ENCODE peak calls at places on chromosomes 16 and 17, in four cellular contexts. One of them, this sample, is unnamed.

GRCh38 chr17:42139093-42139492 is 15.7 kb downstream of the RAB5C start:
- DNase-seq in left colon: no peak
- DNase-seq in omental fat pad: no peak
- DNase-seq in CD8-positive, alpha-beta memory T cell: no peak
- DNase-seq in this sample: no peak

GRCh38 chr17:2030779-2031163 is 818 bp downstream of the DPH1 start:
- DNase-seq in left colon: peak
- DNase-seq in omental fat pad: no peak
- DNase-seq in CD8-positive, alpha-beta memory T cell: no peak
- DNase-seq in this sample: no peak

GRCh38 chr17:81712468-81713003 is 452 bp downstream of the SLC25A10 start:
- DNase-seq in left colon: peak
- DNase-seq in omental fat pad: no peak
- DNase-seq in CD8-positive, alpha-beta memory T cell: no peak
- DNase-seq in this sample: no peak

GRCh38 chr17:74177018-74177450 is 26.4 kb upstream of the RPL38 start:
- DNase-seq in left colon: no peak
- DNase-seq in omental fat pad: no peak
- DNase-seq in CD8-positive, alpha-beta memory T cell: no peak
- DNase-seq in this sample: no peak

GRCh38 chr17:13788385-13788784 is 186.7 kb upstream of the HS3ST3A1 start:
- DNase-seq in left colon: no peak
- DNase-seq in omental fat pad: no peak
- DNase-seq in CD8-positive, alpha-beta memory T cell: no peak
- DNase-seq in this sample: no peak

GRCh38 chr17:73482674-73483293 is 161.5 kb downstream of the SDK2 start:
- DNase-seq in left colon: no peak
- DNase-seq in omental fat pad: no peak
- DNase-seq in CD8-positive, alpha-beta memory T cell: no peak
- DNase-seq in this sample: no peak

GRCh38 chr16:89562027-89562599 is 1.6 kb downstream of the RPL13 start:
- DNase-seq in left colon: peak
- DNase-seq in omental fat pad: no peak
- DNase-seq in CD8-positive, alpha-beta memory T cell: no peak
- DNase-seq in this sample: no peak

GRCh38 chr17:65137076-65137935 is at the start of gene RGS9:
- DNase-seq in left colon: peak
- DNase-seq in omental fat pad: peak
- DNase-seq in CD8-positive, alpha-beta memory T cell: peak
- DNase-seq in this sample: peak

GRCh38 chr17:69525920-69526841 is 111.7 kb downstream of the MAP2K6 start:
- DNase-seq in left colon: peak
- DNase-seq in omental fat pad: no peak
- DNase-seq in CD8-positive, alpha-beta memory T cell: no peak
- DNase-seq in this sample: no peak

GRCh38 chr16:54585966-54586365 is 299.4 kb upstream of the IRX3 start:
- DNase-seq in left colon: no peak
- DNase-seq in omental fat pad: no peak
- DNase-seq in CD8-positive, alpha-beta memory T cell: no peak
- DNase-seq in this sample: no peak

GRCh38 chr16:82658796-82659195 is 32.0 kb downstream of the CDH13 start:
- DNase-seq in left colon: no peak
- DNase-seq in omental fat pad: no peak
- DNase-seq in CD8-positive, alpha-beta memory T cell: no peak
- DNase-seq in this sample: no peak